ENCODE peak calls at places on chromosomes 5 and 9, in six cellular contexts. O is brain microvascular endothelial cell, T is stomach, M is psoas muscle, J is OCI-LY7, C is coronary artery. I is an unnamed sample.

GRCh38 chr5:86570427-86571083 is 47.2 kb upstream of the COX7C start:
- DNase-seq in O (no peak), T (no peak), M (peak), J (no peak), C (no peak), I (no peak)

GRCh38 chr9:71353723-71354122 is 232.3 kb upstream of the TRPM3 start:
- DNase-seq in O (no peak), T (no peak), M (no peak), J (no peak), C (no peak), I (no peak)

GRCh38 chr9:114538241-114538640 is 33.0 kb upstream of the WHRN start:
- DNase-seq in O (no peak), T (peak), M (no peak), J (peak), C (no peak), I (no peak)

GRCh38 chr9:24041294-24041693 is 215.3 kb upstream of the ELAVL2 start:
- DNase-seq in O (no peak), T (no peak), M (no peak), J (no peak), C (no peak), I (no peak)

GRCh38 chr5:11248958-11249357 is 487.9 kb upstream of the DAP start:
- DNase-seq in O (no peak), T (no peak), M (no peak), J (no peak), C (no peak), I (no peak)

GRCh38 chr9:7983361-7983974 is 183.9 kb upstream of the DMAC1 start:
- DNase-seq in O (no peak), T (no peak), M (no peak), J (no peak), C (no peak), I (no peak)

GRCh38 chr9:80157561-80157983 is 585.8 kb downstream of the TLE4 start:
- DNase-seq in O (no peak), T (no peak), M (no peak), J (no peak), C (no peak), I (no peak)

GRCh38 chr5:168743617-168744016 is 164.4 kb upstream of the PANK3 start:
- DNase-seq in O (no peak), T (no peak), M (no peak), J (no peak), C (no peak), I (no peak)

GRCh38 chr9:99414321-99414720 is 192.2 kb downstream of the SEC61B start:
- DNase-seq in O (no peak), T (no peak), M (no peak), J (no peak), C (no peak), I (no peak)

GRCh38 chr5:33806736-33807442 is 84.9 kb downstream of the ADAMTS12 start:
- DNase-seq in O (peak), T (no peak), M (no peak), J (no peak), C (no peak), I (no peak)

DNA sequence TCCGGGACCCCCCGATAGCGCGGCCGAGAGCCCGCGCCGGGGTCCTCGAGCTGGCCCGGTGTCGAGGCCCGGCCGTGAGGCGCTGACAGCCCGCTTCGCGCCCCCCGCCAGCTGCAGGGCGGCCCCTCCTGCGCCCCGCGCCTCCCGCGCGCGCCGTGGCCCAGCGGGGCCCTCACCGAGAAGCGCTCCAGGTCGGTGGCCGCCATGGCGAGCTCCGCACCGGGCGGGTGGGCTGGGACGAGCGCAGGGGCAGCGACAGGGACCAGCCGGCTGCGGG is 169 bp downstream of the SEPTIN8 start:
- DNase-seq in O (no peak), T (no peak), M (no peak), J (no peak), C (no peak), I (no peak)
- H3K27ac ChIP-seq in O (no peak), T (peak), M (peak), J (no peak), C (peak), I (peak)

DNA sequence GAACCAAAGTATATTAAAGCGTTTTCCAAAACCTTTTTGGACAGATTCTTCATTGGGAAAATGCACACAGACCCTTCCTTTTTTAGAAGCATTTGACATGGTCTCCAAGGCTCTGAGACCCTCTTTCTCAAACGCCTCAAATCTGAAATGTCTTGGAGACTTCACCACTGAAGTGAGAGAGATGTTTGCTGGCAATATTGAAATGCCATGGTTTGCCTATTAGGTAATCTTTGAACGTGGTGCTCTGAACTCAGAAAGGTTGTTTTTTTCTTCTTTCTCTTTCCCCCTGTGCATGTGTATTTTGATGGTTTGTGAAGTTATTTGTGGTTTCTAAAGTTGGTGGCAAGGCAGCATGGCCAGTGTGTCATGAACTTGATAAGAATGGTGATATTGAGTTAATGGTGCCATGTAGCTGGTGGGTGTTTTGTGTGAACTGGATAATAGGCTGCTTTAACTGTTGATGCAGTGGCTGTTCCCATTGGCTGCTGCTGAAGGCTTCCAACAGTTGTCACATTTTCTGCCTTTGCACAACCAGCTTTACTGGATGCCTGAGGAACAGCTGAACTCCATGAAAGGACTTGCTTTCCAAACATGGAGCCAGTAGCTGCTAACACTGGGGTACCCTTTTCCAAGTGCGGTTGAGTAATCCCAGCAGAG is 1.7 kb downstream of the PALM2AKAP2 start:
- DNase-seq in O (no peak), T (no peak), M (no peak), J (no peak), C (no peak), I (no peak)
- H3K4me3 ChIP-seq in O (peak), T (peak), M (peak), J (no peak), C (peak), I (no peak)

GRCh38 chr5:40165789-40166728 is 513.7 kb upstream of the PTGER4 start:
- DNase-seq in O (peak), T (no peak), M (no peak), J (no peak), C (no peak), I (no peak)
- TF ChIP-seq CTCF in O (peak), T (no peak), M (no peak), J (no peak), C (no peak), I (no peak)

GRCh38 chr5:16914584-16914983 is 21.5 kb downstream of the MYO10 start:
- DNase-seq in O (no peak), T (peak), M (no peak), J (no peak), C (no peak), I (no peak)

GRCh38 chr5:16913840-16914435 is 22.1 kb downstream of the MYO10 start:
- DNase-seq in O (no peak), T (peak), M (no peak), J (no peak), C (no peak), I (no peak)

GRCh38 chr5:16918891-16919671 is 17.0 kb downstream of the MYO10 start:
- DNase-seq in O (no peak), T (no peak), M (no peak), J (no peak), C (no peak), I (no peak)

GRCh38 chr5:16918156-16918555 is 17.9 kb downstream of the MYO10 start:
- DNase-seq in O (no peak), T (no peak), M (no peak), J (no peak), C (no peak), I (no peak)

GRCh38 chr5:16916262-16916878 is 19.7 kb downstream of the MYO10 start:
- DNase-seq in O (peak), T (no peak), M (no peak), J (no peak), C (no peak), I (no peak)
- H3K27ac ChIP-seq in O (peak), T (no peak), M (no peak), J (no peak), C (no peak), I (no peak)

GRCh38 chr5:42950466-42951168 is 89.5 kb downstream of the ANXA2R start:
- DNase-seq in O (peak), T (peak), M (peak), J (peak), C (peak), I (no peak)

GRCh38 chr5:42951169-42951846 is 88.8 kb downstream of the ANXA2R start:
- DNase-seq in O (peak), T (peak), M (peak), J (peak), C (peak), I (no peak)

GRCh38 chr5:42952575-42952974 is 87.5 kb downstream of the ANXA2R start:
- DNase-seq in O (no peak), T (no peak), M (no peak), J (no peak), C (no peak), I (no peak)

GRCh38 chr5:42953061-42953460 is 87.1 kb downstream of the ANXA2R start:
- DNase-seq in O (peak), T (no peak), M (no peak), J (no peak), C (no peak), I (no peak)

GRCh38 chr5:42951847-42952411 is 88.2 kb downstream of the ANXA2R start:
- DNase-seq in O (peak), T (peak), M (peak), J (no peak), C (no peak), I (no peak)
- H3K4me3 ChIP-seq in O (peak), T (peak), M (peak), J (peak), C (peak), I (peak)

GRCh38 chr5:89871906-89872305 is 537.6 kb downstream of the CETN3 start:
- DNase-seq in O (no peak), T (no peak), M (no peak), J (no peak), C (no peak), I (no peak)

GRCh38 chr5:89864941-89865340 is 544.6 kb downstream of the CETN3 start:
- DNase-seq in O (no peak), T (no peak), M (no peak), J (no peak), C (no peak), I (no peak)

GRCh38 chr5:89869346-89869745 is 540.2 kb downstream of the CETN3 start:
- DNase-seq in O (no peak), T (no peak), M (no peak), J (no peak), C (no peak), I (no peak)

GRCh38 chr5:89866410-89866809 is 543.1 kb downstream of the CETN3 start:
- DNase-seq in O (no peak), T (no peak), M (no peak), J (no peak), C (no peak), I (no peak)
- TF ChIP-seq CTCF in O (no peak), T (no peak), M (no peak), J (no peak), C (no peak), I (no peak)